ENCODE peak calls at places on chromosomes 13 and 19, in four cellular contexts. L is K562, C is H1, M is HepG2. V is an unnamed sample.

GRCh38 chr13:22079961-22080360 is 409.1 kb downstream of the FGF9 start:
- DNase-seq in L (no peak), C (no peak), M (no peak), V (no peak)

GRCh38 chr13:112213467-112214245 is 146.7 kb downstream of the SOX1 start:
- DNase-seq in L (no peak), C (no peak), M (peak; percentile 28), V (no peak)

GRCh38 chr19:35000647-35001501 is 751 bp downstream of the GRAMD1A start:
- DNase-seq in L (peak; percentile 82), C (no peak), M (peak; percentile 59), V (peak; percentile 43)

GRCh38 chr13:21879263-21879914 is 208.5 kb downstream of the FGF9 start:
- DNase-seq in L (no peak), C (no peak), M (no peak), V (no peak)

GRCh38 chr13:40483601-40484000 is 182.8 kb downstream of the FOXO1 start:
- DNase-seq in L (no peak), C (no peak), M (no peak), V (no peak)

GRCh38 chr13:69619651-69620050 is 488.0 kb upstream of the ATXN8OS start:
- DNase-seq in L (no peak), C (no peak), M (no peak), V (no peak)

GRCh38 chr19:46493236-46494114 is 2.2 kb downstream of the PNMA8B start:
- DNase-seq in L (peak; percentile 28), C (peak; percentile 74), M (no peak), V (no peak)

GRCh38 chr13:83057119-83057518 is 825.2 kb downstream of the SLITRK1 start:
- DNase-seq in L (no peak), C (no peak), M (no peak), V (no peak)

GRCh38 chr19:7773841-7774240 is 10.8 kb downstream of the CLEC4M start:
- DNase-seq in L (no peak), C (no peak), M (no peak), V (no peak)

GRCh38 chr13:49029570-49029969 is 53.9 kb downstream of the FNDC3A start:
- DNase-seq in L (no peak), C (no peak), M (no peak), V (no peak)

GRCh38 chr19:19338082-19338481 is 17.5 kb downstream of the MAU2 start:
- DNase-seq in L (no peak), C (no peak), M (no peak), V (no peak)

GRCh38 chr13:113907637-113908617 is 44.1 kb upstream of the GAS6 start:
- DNase-seq in L (no peak), C (no peak), M (no peak), V (no peak)

GRCh38 chr19:41449079-41449864 is 6.3 kb downstream of the ERICH4 start:
- DNase-seq in L (peak; percentile 92), C (peak; percentile 90), M (peak; percentile 59), V (peak; percentile 84)

GRCh38 chr13:46012404-46012803 is 40.1 kb downstream of the ZC3H13 start:
- DNase-seq in L (no peak), C (no peak), M (no peak), V (no peak)

GRCh38 chr13:112616586-112617381 is 28.8 kb upstream of the TUBGCP3 start:
- DNase-seq in L (peak; percentile 57), C (peak; percentile 53), M (peak; percentile 35), V (peak; percentile 53)

GRCh38 chr19:41624515-41624914 is 2.4 kb downstream of the CEACAM4 start:
- DNase-seq in L (no peak), C (no peak), M (no peak), V (no peak)

GRCh38 chr13:52599853-52600603 is 42.2 kb upstream of the HNRNPA1L2 start:
- DNase-seq in L (no peak), C (peak; percentile 75), M (no peak), V (peak; percentile 40)

GRCh38 chr13:86562876-86563275 is 763.7 kb upstream of the SLITRK6 start:
- DNase-seq in L (no peak), C (no peak), M (no peak), V (no peak)

GRCh38 chr19:4369109-4369887 is 25.9 kb downstream of the MPND start:
- DNase-seq in L (no peak), C (peak; percentile 55), M (no peak), V (no peak)

GRCh38 chr19:51016798-51017683 is 2.5 kb downstream of the KLK10 start:
- DNase-seq in L (peak; percentile 84), C (peak; percentile 98), M (peak; percentile 31), V (peak; percentile 39)

GRCh38 chr13:73647417-73647816 is 486.8 kb downstream of the KLF12 start:
- DNase-seq in L (no peak), C (no peak), M (no peak), V (no peak)

GRCh38 chr19:32168111-32168510 is 177.3 kb upstream of the ZNF507 start:
- DNase-seq in L (no peak), C (no peak), M (no peak), V (no peak)

GRCh38 chr19:45103200-45103624 is 10.2 kb downstream of the PPP1R37 start:
- DNase-seq in L (no peak), C (no peak), M (no peak), V (no peak)

GRCh38 chr19:54882758-54883157 is 8.7 kb downstream of the FCAR start:
- DNase-seq in L (no peak), C (no peak), M (peak; percentile 12), V (peak; percentile 9)
- H2AFZ ChIP-seq in L (peak overlapping the region; percentile 62), C (no peak overlapping the region), M (no peak overlapping the region), V (no peak overlapping the region)

GRCh38 chr19:10603873-10604459 is 16.9 kb upstream of the AP1M2 start:
- DNase-seq in L (no peak), C (no peak), M (no peak), V (peak; percentile 79)
- H3K9ac ChIP-seq in L (peak overlapping the region; percentile 90), C (peak overlapping the region; percentile 54), M (no peak overlapping the region), V (peak overlapping the region; percentile 86)

DNA sequence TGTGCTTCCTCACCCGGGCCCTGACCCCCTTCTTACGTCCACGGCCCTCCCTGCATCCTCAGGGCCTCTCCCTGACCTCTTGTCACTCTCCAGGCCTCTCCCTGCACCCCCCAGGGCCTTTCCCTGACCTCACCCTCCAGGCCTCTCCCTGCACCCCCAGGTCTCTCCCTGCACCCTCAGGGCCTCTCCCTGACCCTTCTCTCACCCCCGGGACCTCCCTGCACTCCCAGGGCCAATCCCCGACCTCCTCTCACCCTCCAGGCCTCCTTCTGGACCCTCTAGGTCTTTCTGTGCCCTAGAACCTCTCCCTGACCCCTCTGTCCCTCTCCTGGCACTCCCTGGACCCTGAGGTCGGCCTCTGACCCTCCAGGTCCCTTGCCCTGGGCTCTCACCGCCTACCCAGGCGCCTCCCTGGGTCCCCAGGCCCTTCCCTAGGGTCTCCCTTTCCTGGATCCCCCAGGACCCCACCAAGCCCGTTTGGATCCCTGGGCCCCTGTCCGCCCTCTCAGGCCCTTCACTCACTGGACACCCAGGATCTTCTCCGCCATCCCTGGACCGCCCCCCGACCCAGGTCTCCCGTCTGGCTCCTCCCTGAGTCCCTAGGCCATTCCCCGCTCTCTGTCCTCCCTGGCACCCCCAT is 588 bp downstream of the KMT5C start:
- DNase-seq in L (peak; percentile 38), C (no peak), M (no peak), V (no peak)
- TF ChIP-seq JUN in L (peak; percentile 51), C (no peak), M (no peak), V (no peak)

DNA sequence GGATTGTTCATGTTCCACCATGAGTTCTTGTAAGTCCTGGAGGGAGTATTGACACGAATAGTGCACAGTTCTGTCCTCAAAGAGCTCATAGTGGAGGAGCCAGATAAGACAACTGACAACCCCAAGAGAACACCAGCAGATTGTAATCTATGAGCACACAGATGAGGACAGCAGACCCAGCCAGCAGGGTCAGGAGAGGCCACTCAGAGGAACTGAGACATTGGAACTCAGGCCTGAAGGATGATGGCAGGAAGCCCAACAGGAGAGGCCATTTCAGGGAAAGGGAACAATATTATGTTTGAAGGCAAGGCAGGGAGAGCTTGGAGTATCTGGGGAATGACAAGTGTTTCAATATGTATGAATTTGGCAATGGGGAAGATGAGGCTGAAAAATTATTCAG is 63.7 kb upstream of the IPO5 start:
- DNase-seq in L (no peak), C (no peak), M (no peak), V (peak; percentile 4)
- H2AFZ ChIP-seq in L (no peak overlapping the region), C (no peak overlapping the region), M (no peak overlapping the region), V (no peak overlapping the region)

GRCh38 chr19:10749435-10750384 is 31.8 kb downstream of the DNM2 start:
- DNase-seq in L (no peak), C (no peak), M (peak; percentile 63), V (no peak)
- H3K9ac ChIP-seq in L (peak overlapping the region; percentile 55), C (no peak overlapping the region), M (peak overlapping the region; percentile 45), V (no peak overlapping the region)

DNA sequence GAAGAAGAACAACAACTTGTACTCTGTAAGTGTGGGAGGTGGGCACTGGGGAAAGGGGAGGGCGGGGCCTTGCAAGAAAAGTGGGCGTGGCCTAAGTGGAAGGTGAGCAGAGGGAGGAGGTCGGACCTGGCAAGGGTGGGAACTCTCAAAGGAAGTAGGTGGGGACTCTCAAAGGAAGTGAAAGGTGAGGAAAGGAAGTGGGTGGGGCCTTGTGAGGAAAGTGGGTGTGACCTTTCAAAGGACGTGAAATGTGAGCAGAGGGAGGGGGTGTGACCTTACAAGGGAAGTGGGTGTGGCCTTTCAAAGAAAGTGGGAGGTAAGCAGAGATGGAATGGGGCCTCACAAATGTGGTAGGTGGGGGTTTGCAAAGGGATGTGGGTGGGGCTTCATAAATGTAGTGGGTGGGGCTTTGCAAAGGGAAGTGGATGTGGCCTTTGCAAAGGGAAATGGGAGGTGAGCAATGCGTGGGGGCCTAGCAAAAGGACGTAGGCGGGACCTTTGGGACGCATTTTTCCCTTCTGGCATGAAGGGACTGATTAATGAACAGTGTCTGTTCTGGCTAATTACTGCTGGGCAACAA is 25.9 kb downstream of the ACSBG2 start:
- DNase-seq in L (peak; percentile 89), C (no peak), M (peak; percentile 13), V (peak; percentile 7)
- TF ChIP-seq JUN in L (no peak), C (no peak), M (no peak), V (no peak)

DNA sequence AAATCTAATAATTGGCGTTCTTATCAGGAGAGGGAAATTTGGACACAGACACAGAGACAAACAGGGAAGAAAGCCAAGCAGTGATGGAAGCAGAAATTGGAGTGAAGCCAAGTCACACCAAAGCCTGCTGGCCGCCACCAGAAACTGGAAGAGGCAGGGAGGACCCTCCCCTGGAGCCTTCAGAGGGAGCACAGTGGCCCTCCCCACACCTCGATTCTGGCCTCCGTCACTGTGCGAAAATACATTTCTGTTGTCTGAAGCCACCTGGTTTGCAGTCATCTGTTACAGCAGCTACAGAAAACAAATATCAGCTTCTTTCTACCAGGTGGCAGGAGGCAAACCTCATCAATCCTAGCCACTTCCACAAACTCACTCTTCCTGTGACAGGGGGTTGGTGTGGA is 8.3 kb upstream of the TLE6 start:
- DNase-seq in L (no peak), C (no peak), M (no peak), V (peak; percentile 78)
- H2AFZ ChIP-seq in L (peak overlapping the region; percentile 12), C (no peak overlapping the region), M (no peak overlapping the region), V (peak overlapping the region; percentile 47)

V was measured in endothelial cell of umbilical vein.